ENCODE peak calls at places on chromosomes 6 and 20, in four cellular contexts. Q is HCT116, B is cardiac muscle cell, C is ovary. K is an unnamed sample.

GRCh38 chr6:139708342-139709199 is 334.1 kb upstream of the CITED2 start:
- DNase-seq in C (no peak), Q (no peak), B (peak; percentile 88), K (peak; percentile 13)

GRCh38 chr20:63398744-63399514 is 37.8 kb upstream of the CHRNA4 start:
- DNase-seq in Q (no peak), C (no peak), B (no peak), K (no peak)

GRCh38 chr6:19713984-19714383 is 123.2 kb upstream of the ID4 start:
- DNase-seq in Q (no peak), C (no peak), B (no peak), K (no peak)

GRCh38 chr20:43767686-43768474 is 41.1 kb upstream of the GTSF1L start:
- DNase-seq in B (peak; percentile 35), C (no peak), Q (no peak), K (no peak)

GRCh38 chr6:24694198-24694597 is 24.8 kb downstream of the C6orf62 start:
- DNase-seq in B (no peak), Q (no peak), C (no peak), K (no peak)

GRCh38 chr6:139587469-139587868 is 213.0 kb upstream of the CITED2 start:
- DNase-seq in Q (no peak), C (no peak), B (peak; percentile 79), K (peak; percentile 82)

GRCh38 chr20:7383218-7383617 is 557.0 kb downstream of the HAO1 start:
- DNase-seq in C (no peak), Q (no peak), B (no peak), K (no peak)

GRCh38 chr6:169190144-169190584 is 63.5 kb downstream of the THBS2 start:
- DNase-seq in B (peak; percentile 99), Q (no peak), C (peak; percentile 87), K (peak; percentile 53)

GRCh38 chr6:152378154-152378553 is 259.0 kb downstream of the SYNE1 start:
- DNase-seq in C (no peak), Q (no peak), B (no peak), K (no peak)

GRCh38 chr6:26538572-26538902 is 371 bp downstream of the HMGN4 start:
- DNase-seq in Q (no peak), C (no peak), B (no peak), K (no peak)

GRCh38 chr6:165439928-165440554 is 130.6 kb upstream of the C6orf118 start:
- DNase-seq in C (no peak), B (peak; percentile 84), Q (peak; percentile 34), K (no peak)

GRCh38 chr6:62775427-62776022 is 435.7 kb upstream of the FKBP1C start:
- DNase-seq in C (no peak), Q (peak; percentile 0), B (no peak), K (peak; percentile 44)

GRCh38 chr20:4216142-4216735 is 200.9 kb upstream of the RNF24 start:
- DNase-seq in Q (no peak), C (no peak), B (peak; percentile 31), K (no peak)

GRCh38 chr20:23217023-23217422 is 130.9 kb upstream of the CD93 start:
- DNase-seq in C (no peak), B (no peak), Q (no peak), K (no peak)

GRCh38 chr6:119350202-119351004 is 842 bp upstream of the MAN1A1 start:
- DNase-seq in B (peak; percentile 88), Q (peak; percentile 48), C (no peak), K (no peak)

GRCh38 chr6:87817226-87817625 is 115.2 kb upstream of the AKIRIN2 start:
- DNase-seq in C (no peak), Q (no peak), B (no peak), K (no peak)

GRCh38 chr6:101114703-101115102 is 233.6 kb upstream of the ASCC3 start:
- DNase-seq in Q (peak; percentile 18), C (no peak), B (peak; percentile 66), K (peak; percentile 5)

GRCh38 chr6:142885182-142885867 is 59.7 kb downstream of the HIVEP2 start:
- DNase-seq in C (peak; percentile 36), B (peak; percentile 95), Q (peak; percentile 94), K (peak; percentile 30)

GRCh38 chr6:131937703-131938631 is 13.2 kb downstream of the CCN2 start:
- DNase-seq in C (no peak), B (peak; percentile 99), Q (no peak), K (peak; percentile 86)

GRCh38 chr6:157388924-157389323 is 7.9 kb downstream of the ZDHHC14 start:
- DNase-seq in Q (no peak), B (no peak), C (no peak), K (no peak)

GRCh38 chr6:13425971-13426931 is 61.1 kb downstream of the GFOD1 start:
- DNase-seq in C (no peak), B (peak; percentile 71), Q (no peak), K (no peak)

GRCh38 chr6:39074486-39074885 is 25.9 kb downstream of the GLP1R start:
- DNase-seq in Q (no peak), C (no peak), B (no peak), K (no peak)

GRCh38 chr6:105810922-105811482 is 275.1 kb upstream of the PRDM1 start:
- DNase-seq in B (no peak), C (no peak), Q (no peak), K (no peak)

GRCh38 chr6:45421700-45422540 is 44.2 kb upstream of the SUPT3H start:
- DNase-seq in C (peak; percentile 73), B (peak; percentile 81), Q (no peak), K (peak; percentile 90)

GRCh38 chr20:23050847-23051627 is 1.6 kb upstream of the THBD start:
- DNase-seq in C (peak; percentile 82), Q (peak; percentile 42), B (peak; percentile 92), K (no peak)

GRCh38 chr6:133206942-133207341 is 34.2 kb upstream of the EYA4 start:
- DNase-seq in C (no peak), Q (no peak), B (no peak), K (no peak)

GRCh38 chr6:56643379-56644089 is 845 bp upstream of the DST start:
- DNase-seq in C (no peak), Q (no peak), B (no peak), K (no peak)

GRCh38 chr6:43096451-43097097 is 20.5 kb downstream of the PTK7 start:
- DNase-seq in Q (no peak), B (peak; percentile 87), C (no peak), K (no peak)

GRCh38 chr6:44062771-44063560 is 64.3 kb downstream of the MRPL14 start:
- DNase-seq in Q (no peak), C (peak; percentile 46), B (peak; percentile 56), K (peak; percentile 37)

GRCh38 chr6:170007468-170008240 is 256.2 kb downstream of the ERMARD start:
- DNase-seq in C (no peak), Q (no peak), B (no peak), K (no peak)

GRCh38 chr6:107871981-107872380 is 47.9 kb upstream of the SCML4 start:
- DNase-seq in B (peak; percentile 35), Q (no peak), C (no peak), K (no peak)

GRCh38 chr6:44126320-44127149 is 717 bp downstream of the MRPL14 start:
- DNase-seq in C (peak; percentile 73), B (peak; percentile 82), Q (no peak), K (peak; percentile 59)

GRCh38 chr20:43749734-43750294 is 23.0 kb upstream of the GTSF1L start:
- DNase-seq in Q (peak; percentile 29), C (peak; percentile 79), B (peak; percentile 62), K (peak; percentile 88)

GRCh38 chr6:39053854-39054576 is 5.4 kb downstream of the GLP1R start:
- DNase-seq in B (no peak), Q (no peak), C (peak; percentile 13), K (no peak)

GRCh38 chr6:42961020-42961470 is 491 bp downstream of the GNMT start:
- DNase-seq in C (no peak), B (no peak), Q (no peak), K (no peak)

GRCh38 chr6:139531148-139531547 is 156.7 kb upstream of the CITED2 start:
- DNase-seq in C (no peak), B (no peak), Q (no peak), K (no peak)

GRCh38 chr6:33886673-33887144 is 82.9 kb upstream of the MLN start:
- DNase-seq in B (peak; percentile 97), C (no peak), Q (no peak), K (no peak)

GRCh38 chr6:55957961-55958422 is 82.6 kb upstream of the BMP5 start:
- DNase-seq in B (peak; percentile 48), C (no peak), Q (no peak), K (no peak)

GRCh38 chr6:78578430-78578829 is 288.9 kb upstream of the IRAK1BP1 start:
- DNase-seq in Q (no peak), B (no peak), C (no peak), K (no peak)

GRCh38 chr20:62624325-62624690 is 18.0 kb upstream of the SLCO4A1 start:
- DNase-seq in C (no peak), Q (no peak), B (no peak), K (no peak)

GRCh38 chr6:31204751-31205145 is 34.3 kb upstream of the POU5F1 start:
- DNase-seq in B (no peak), C (no peak), Q (no peak), K (no peak)
- H3K4me3 ChIP-seq in B (no peak overlapping the region), C (no peak overlapping the region), Q (no peak overlapping the region), K (no peak overlapping the region)

DNA sequence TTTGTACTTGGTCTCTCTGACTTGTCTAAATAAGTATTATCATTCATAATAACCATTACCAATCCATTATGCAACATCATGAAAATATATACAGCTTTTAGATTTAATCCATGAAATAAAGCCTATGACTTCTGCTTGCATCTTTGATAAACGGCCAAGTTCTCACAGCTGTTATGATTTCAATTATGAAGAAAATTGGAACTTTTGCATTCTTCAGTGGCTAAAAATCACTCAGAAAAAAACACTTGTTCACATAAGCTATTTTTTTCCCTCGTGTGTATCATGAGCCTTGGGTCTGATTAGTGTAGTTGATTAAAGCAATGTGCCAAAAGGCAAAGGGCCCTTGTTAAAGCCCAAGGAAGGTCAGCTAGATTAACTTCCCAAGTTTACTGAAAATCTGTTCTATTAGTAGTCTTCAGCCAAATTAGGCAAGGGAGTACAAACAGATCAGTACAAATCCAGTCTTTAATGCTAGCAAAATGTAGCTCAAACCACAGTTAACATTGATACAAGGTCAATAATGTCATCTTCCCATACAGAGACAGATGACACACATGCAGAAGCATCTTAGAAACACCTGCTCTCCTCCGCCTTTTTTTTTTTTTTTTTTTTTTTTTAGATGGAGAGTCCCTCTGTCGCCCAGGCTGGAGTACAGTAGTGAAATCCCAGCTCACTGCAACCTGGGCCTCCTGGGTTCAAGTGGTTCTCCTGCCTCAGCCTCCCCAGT is 69.9 kb downstream of the SGK1 start:
- DNase-seq in Q (no peak), B (no peak), C (no peak), K (no peak)
- H3K27ac ChIP-seq in Q (no peak overlapping the region), B (no peak overlapping the region), C (no peak overlapping the region), K (no peak overlapping the region)

GRCh38 chr20:41032243-41032642 is 3.6 kb downstream of the TOP1 start:
- DNase-seq in Q (no peak), C (no peak), B (peak; percentile 35), K (no peak)
- H3K4me3 ChIP-seq in Q (no peak overlapping the region), C (no peak overlapping the region), B (no peak overlapping the region), K (no peak overlapping the region)

DNA sequence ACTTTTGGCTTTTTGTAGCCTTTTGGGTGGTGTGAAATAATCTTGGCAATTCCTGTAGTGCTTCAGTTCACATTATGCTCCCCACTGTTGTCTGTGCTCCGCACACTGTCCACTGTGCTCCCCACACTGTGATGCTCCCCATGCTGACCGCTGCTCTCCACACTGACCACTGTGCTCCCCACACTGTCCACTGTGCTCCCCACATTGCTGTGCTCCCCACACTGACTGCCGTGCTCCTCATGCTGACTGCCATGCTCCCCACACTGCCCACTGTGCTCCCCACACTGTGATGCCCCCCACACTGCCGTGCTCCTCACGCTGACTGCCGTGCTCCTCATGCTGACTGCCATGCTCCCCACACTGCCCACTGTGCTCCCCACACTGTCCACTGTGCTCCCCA is 118.9 kb downstream of the PACRG start:
- DNase-seq in B (no peak), Q (no peak), C (no peak), K (no peak)
- H3K27ac ChIP-seq in B (no peak overlapping the region), Q (no peak overlapping the region), C (no peak overlapping the region), K (no peak overlapping the region)

K was measured in SJCRH30.